ENCODE peak calls at places on chromosomes 11 and 22, in five cellular contexts. C, A, W, B and N are unnamed samples.

GRCh38 chr11:63996512-63996911 is 10.3 kb downstream of the OTUB1 start:
- DNase-seq in W (no peak), B (no peak), A (no peak), C (no peak), N (no peak)

GRCh38 chr11:64123102-64123434 is 42.8 kb downstream of the MACROD1 start:
- DNase-seq in A (no peak), C (no peak), W (no peak), B (no peak), N (peak; percentile 79)

GRCh38 chr11:61543606-61544306 is 35.2 kb downstream of the LRRC10B start:
- DNase-seq in W (no peak), C (no peak), A (no peak), B (no peak), N (no peak)

GRCh38 chr11:109926941-109927340 is 166.3 kb upstream of the ZC3H12C start:
- DNase-seq in W (no peak), B (no peak), C (no peak), A (no peak), N (no peak)

GRCh38 chr22:46451741-46452140 is 85.7 kb downstream of the CELSR1 start:
- DNase-seq in C (no peak), W (no peak), B (no peak), A (no peak), N (no peak)

GRCh38 chr11:78040691-78041379 is 17.8 kb upstream of the KCTD14 start:
- DNase-seq in C (no peak), W (no peak), A (no peak), B (no peak), N (no peak)

GRCh38 chr11:8838248-8838647 is 72.7 kb upstream of the AKIP1 start:
- DNase-seq in A (no peak), W (peak; percentile 62), B (no peak), C (no peak), N (no peak)

GRCh38 chr11:119797137-119797611 is 68.2 kb upstream of the NECTIN1 start:
- DNase-seq in W (no peak), C (no peak), B (no peak), A (no peak), N (no peak)

GRCh38 chr11:110908401-110909106 is 196.3 kb upstream of the ARHGAP20 start:
- DNase-seq in A (no peak), B (peak; percentile 47), C (no peak), W (no peak), N (no peak)

GRCh38 chr22:38901111-38901641 is 29.2 kb upstream of the CBX6 start:
- DNase-seq in C (no peak), A (no peak), B (no peak), W (no peak), N (no peak)

GRCh38 chr11:128765104-128765503 is 71.2 kb downstream of the FLI1 start:
- DNase-seq in A (no peak), C (no peak), B (no peak), W (no peak), N (no peak)

GRCh38 chr11:109034341-109034696 is 369.4 kb downstream of the DDX10 start:
- DNase-seq in W (no peak), B (peak; percentile 78), A (no peak), C (no peak), N (no peak)

GRCh38 chr11:110077866-110078325 is 15.3 kb upstream of the ZC3H12C start:
- DNase-seq in W (no peak), A (no peak), B (no peak), C (no peak), N (no peak)

GRCh38 chr11:121291896-121292502 is 572 bp upstream of the SC5D start:
- DNase-seq in A (no peak), W (no peak), B (no peak), C (no peak), N (no peak)

GRCh38 chr11:69352715-69353325 is 58.9 kb downstream of the MYEOV start:
- DNase-seq in B (peak; percentile 78), A (peak; percentile 54), C (peak; percentile 21), W (peak; percentile 31), N (peak; percentile 23)

GRCh38 chr22:46788426-46789168 is 26.1 kb downstream of the TBC1D22A start:
- DNase-seq in B (no peak), C (no peak), W (no peak), A (no peak), N (no peak)

GRCh38 chr11:110301032-110301431 is 4.6 kb upstream of the RDX start:
- DNase-seq in B (no peak), A (no peak), W (no peak), C (no peak), N (no peak)

GRCh38 chr22:47987885-47988515 is 1225.5 kb downstream of the TBC1D22A start:
- DNase-seq in B (no peak), W (no peak), C (no peak), A (no peak), N (no peak)

GRCh38 chr11:47858169-47858543 is 10.0 kb upstream of the NUP160 start:
- DNase-seq in A (no peak), B (no peak), C (no peak), W (no peak), N (no peak)
- TF ChIP-seq POLR2AphosphoS5 in A (no peak), B (peak; percentile 57), C (no peak), W (no peak), N (no peak)

DNA sequence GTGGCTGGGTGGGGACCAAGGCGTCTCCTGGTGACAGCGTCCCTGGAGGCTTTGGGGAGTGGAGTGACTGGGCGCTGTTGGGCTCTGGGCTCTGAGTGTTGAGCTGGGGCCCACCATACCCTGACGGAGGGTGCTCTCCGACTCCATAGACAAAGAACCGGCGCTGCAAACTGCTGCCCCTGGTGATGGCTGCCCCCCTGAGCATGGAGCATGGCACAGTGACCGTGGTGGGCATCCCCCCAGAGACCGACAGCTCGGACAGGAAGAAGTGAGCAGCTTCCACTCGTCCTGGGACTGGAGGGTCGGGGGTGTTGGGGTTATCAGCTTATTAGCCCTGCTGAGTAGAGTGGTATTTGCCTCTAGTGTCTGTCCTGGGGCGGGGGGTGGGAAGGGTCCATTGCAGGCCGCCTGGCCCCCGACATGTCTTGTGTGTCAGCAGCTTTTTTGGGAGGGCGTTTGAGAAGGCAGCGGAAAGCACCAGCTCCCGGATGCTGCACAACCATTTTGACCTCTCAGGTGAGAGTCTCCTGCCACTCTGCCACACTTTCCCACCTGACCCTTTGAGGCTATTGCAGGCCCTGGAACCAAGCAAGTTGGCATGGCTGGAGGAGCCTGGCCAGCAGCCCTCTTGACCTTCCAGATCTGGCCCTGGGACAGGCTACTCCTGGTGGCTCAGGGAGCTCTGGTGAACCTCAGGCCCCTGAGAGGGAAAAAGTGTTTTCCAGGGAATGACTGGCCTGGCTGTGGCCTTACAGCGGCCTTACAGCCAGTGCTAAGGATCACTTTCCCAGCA is 7.6 kb downstream of the CLDN5 start:
- DNase-seq in B (no peak), C (no peak), A (no peak), W (no peak), N (no peak)
- H3K36me3 ChIP-seq in B (no peaks in the 10 kb centered on the region), C (peaks cover 9% of the 10 kb centered on the region), A (peaks cover 7% of the 10 kb centered on the region), W (no peaks in the 10 kb centered on the region), N (no peaks in the 10 kb centered on the region)

GRCh38 chr22:30803679-30804078 is 109.0 kb downstream of the OSBP2 start:
- DNase-seq in W (no peak), C (no peak), A (no peak), B (no peak), N (no peak)

GRCh38 chr22:30802202-30803166 is 107.8 kb downstream of the OSBP2 start:
- DNase-seq in W (peak; percentile 80), A (peak; percentile 61), C (peak; percentile 80), B (no peak), N (peak; percentile 90)

GRCh38 chr22:30806391-30806861 is 111.8 kb downstream of the OSBP2 start:
- DNase-seq in W (no peak), B (no peak), A (peak; percentile 66), C (no peak), N (no peak)

GRCh38 chr22:30801695-30802094 is 107.0 kb downstream of the OSBP2 start:
- DNase-seq in B (no peak), C (no peak), W (no peak), A (no peak), N (no peak)

GRCh38 chr22:30804626-30805025 is 110.0 kb downstream of the OSBP2 start:
- DNase-seq in A (no peak), C (no peak), B (no peak), W (no peak), N (no peak)
- H3K4me3 ChIP-seq in A (no peak overlapping the region), C (no peak overlapping the region), B (no peak overlapping the region), W (no peak overlapping the region), N (no peak overlapping the region)

DNA sequence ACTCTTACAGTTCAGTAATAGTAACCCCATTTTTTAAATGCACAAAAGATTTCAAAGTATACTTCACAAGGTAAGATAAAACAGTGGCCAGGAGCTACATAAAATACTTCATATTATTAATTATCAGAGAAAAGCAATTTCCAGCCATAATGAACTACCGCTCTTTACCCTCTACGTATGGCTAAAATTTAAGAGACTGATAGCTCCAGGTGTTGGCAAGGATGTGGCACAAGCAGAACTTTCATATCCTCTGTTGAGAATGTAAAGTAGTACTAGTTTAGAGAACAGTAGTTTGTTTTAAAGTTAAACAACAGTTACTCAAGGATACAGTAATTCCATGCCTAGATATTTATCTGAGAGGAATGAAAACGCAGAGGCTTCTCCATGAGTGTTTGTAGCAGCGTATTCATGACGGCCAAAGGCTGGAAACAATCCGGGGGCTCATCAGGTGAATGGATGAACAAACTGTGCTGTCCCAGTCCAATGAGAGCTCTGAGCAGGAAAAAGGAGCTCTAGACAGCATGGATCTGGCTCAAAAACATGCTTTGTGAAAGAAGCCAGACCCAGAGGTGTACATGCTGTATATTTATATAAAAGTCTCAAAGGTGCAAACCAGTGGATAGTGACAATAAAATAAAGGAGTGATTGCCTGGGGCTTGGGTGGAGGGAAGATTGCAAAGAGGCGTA is 85.5 kb downstream of the PACS1 start:
- DNase-seq in B (no peak), C (no peak), A (no peak), W (no peak), N (no peak)
- TF ChIP-seq POLR2AphosphoS5 in B (no peak), C (no peak), A (no peak), W (no peak), N (no peak)

DNA sequence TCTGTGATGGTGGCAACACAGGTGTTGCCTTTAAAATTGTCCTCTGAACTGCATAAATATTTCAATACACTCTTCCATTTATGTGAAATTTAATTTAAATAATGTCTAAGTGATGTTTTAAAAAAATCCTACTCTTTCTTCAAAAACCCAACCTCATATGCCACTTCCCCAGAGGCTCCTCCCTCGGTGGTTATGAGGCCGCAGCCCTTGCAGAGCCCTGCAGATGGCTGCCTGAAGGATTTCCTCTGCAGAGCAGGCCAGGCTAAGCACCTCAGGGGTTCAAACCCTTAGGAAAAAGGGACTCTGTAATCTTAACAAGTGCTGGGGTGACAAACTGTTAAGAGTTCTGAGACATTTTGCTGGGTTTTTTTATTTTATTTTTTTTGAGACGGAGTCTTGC is 25.2 kb downstream of the MORC2 start:
- DNase-seq in C (no peak), W (no peak), B (no peak), A (no peak), N (no peak)
- H3K36me3 ChIP-seq in C (peaks cover 84% of the 10 kb centered on the region), W (peaks cover 80% of the 10 kb centered on the region), B (peaks cover 85% of the 10 kb centered on the region), A (peaks cover 27% of the 10 kb centered on the region), N (peaks cover 96% of the 10 kb centered on the region)

GRCh38 chr11:1843796-1844195 is 5.0 kb downstream of the TNNI2 start:
- DNase-seq in C (no peak), A (no peak), B (no peak), W (no peak), N (no peak)
- H3K4me3 ChIP-seq in C (no peak overlapping the region), A (no peak overlapping the region), B (no peak overlapping the region), W (no peak overlapping the region), N (no peak overlapping the region)